ENCODE peak calls at places on chromosome 11, in six cellular contexts. A is coronary artery, M is hypothalamus, F is AML-193, B is LoVo, G is anterior cingulate cortex. Q is an unnamed sample.

GRCh38 chr11:65448074-65448417 is 25.4 kb downstream of the NEAT1 start:
- DNase-seq in A (no peak), M (no peak), F (no peak), B (no peak), G (no peak), Q (no peak)

GRCh38 chr11:2926611-2927492 is 2.4 kb downstream of the PHLDA2 start:
- DNase-seq in A (no peak), M (no peak), F (no peak), B (no peak), G (no peak), Q (no peak)

GRCh38 chr11:16605440-16605970 is 132.9 kb upstream of the C11orf58 start:
- DNase-seq in A (no peak), M (no peak), F (no peak), B (peak; percentile 2), G (no peak), Q (no peak)

GRCh38 chr11:122711831-122712378 is 56.4 kb downstream of the UBASH3B start:
- DNase-seq in A (no peak), M (no peak), F (no peak), B (no peak), G (no peak), Q (no peak)

GRCh38 chr11:2806351-2807058 is 79.1 kb downstream of the CDKN1C start:
- DNase-seq in A (peak; percentile 67), M (no peak), F (no peak), B (no peak), G (no peak), Q (no peak)

GRCh38 chr11:90222152-90222458 is 744 bp downstream of the CHORDC1 start:
- DNase-seq in A (no peak), M (no peak), F (peak; percentile 18), B (no peak), G (no peak), Q (no peak)

GRCh38 chr11:130749216-130749615 is 167.1 kb downstream of the SNX19 start:
- DNase-seq in A (no peak), M (no peak), F (no peak), B (no peak), G (no peak), Q (no peak)

GRCh38 chr11:18310800-18311340 is 11.1 kb downstream of the HPS5 start:
- DNase-seq in A (no peak), M (no peak), F (peak; percentile 80), B (no peak), G (no peak), Q (peak; percentile 51)

GRCh38 chr11:82308979-82309378 is 424.7 kb downstream of the FAM181B start:
- DNase-seq in A (no peak), M (no peak), F (no peak), B (no peak), G (no peak), Q (no peak)

GRCh38 chr11:118768715-118769114 is 22.2 kb downstream of the DDX6 start:
- DNase-seq in A (no peak), M (no peak), F (no peak), B (no peak), G (no peak), Q (no peak)

GRCh38 chr11:69167916-69168691 is 12.4 kb downstream of the SMIM38 start:
- DNase-seq in A (no peak), M (no peak), F (no peak), B (no peak), G (no peak), Q (no peak)

GRCh38 chr11:64656797-64657196 is 65.8 kb downstream of the SLC22A12 start:
- DNase-seq in A (no peak), M (no peak), F (no peak), B (no peak), G (no peak), Q (no peak)

GRCh38 chr11:60905551-60906113 is 753 bp downstream of the PRPF19 start:
- DNase-seq in A (no peak), M (no peak), F (no peak), B (peak; percentile 49), G (no peak), Q (no peak)